ENCODE peak calls at places on chromosome 17, in eight cellular contexts. One of them, this sample, is unnamed.

GRCh38 chr17:31093866-31094599 is 744 bp upstream of the NF1 start:
- DNase-seq in cardiac muscle cell: no peak
- DNase-seq in CD4-positive, alpha-beta T cell: no peak
- DNase-seq in aorta: no peak
- DNase-seq in spleen: no peak
- DNase-seq in mesendoderm: peak; percentile 18
- DNase-seq in RWPE1: no peak
- DNase-seq in left lung: no peak
- DNase-seq in this sample: no peak

GRCh38 chr17:30151471-30151870 is 34.9 kb downstream of the NSRP1 start:
- DNase-seq in cardiac muscle cell: no peak
- DNase-seq in CD4-positive, alpha-beta T cell: no peak
- DNase-seq in aorta: no peak
- DNase-seq in spleen: no peak
- DNase-seq in mesendoderm: no peak
- DNase-seq in RWPE1: no peak
- DNase-seq in left lung: no peak
- DNase-seq in this sample: no peak

GRCh38 chr17:71224824-71225575 is 895.8 kb upstream of the SOX9 start:
- DNase-seq in cardiac muscle cell: peak; percentile 28
- DNase-seq in CD4-positive, alpha-beta T cell: no peak
- DNase-seq in aorta: no peak
- DNase-seq in spleen: no peak
- DNase-seq in mesendoderm: no peak
- DNase-seq in RWPE1: no peak
- DNase-seq in left lung: no peak
- DNase-seq in this sample: peak; percentile 7

GRCh38 chr17:46982577-46982976 is 3.5 kb upstream of the RPRML start:
- DNase-seq in cardiac muscle cell: no peak
- DNase-seq in CD4-positive, alpha-beta T cell: no peak
- DNase-seq in aorta: no peak
- DNase-seq in spleen: no peak
- DNase-seq in mesendoderm: no peak
- DNase-seq in RWPE1: no peak
- DNase-seq in left lung: no peak
- DNase-seq in this sample: no peak

GRCh38 chr17:60435244-60436170 is 13.2 kb downstream of the CHCT1 start:
- DNase-seq in cardiac muscle cell: peak; percentile 94
- DNase-seq in CD4-positive, alpha-beta T cell: peak; percentile 39
- DNase-seq in aorta: peak; percentile 81
- DNase-seq in spleen: no peak
- DNase-seq in mesendoderm: peak; percentile 78
- DNase-seq in RWPE1: peak; percentile 70
- DNase-seq in left lung: peak; percentile 47
- DNase-seq in this sample: peak; percentile 90

GRCh38 chr17:32118835-32119234 is 23.5 kb upstream of the RHOT1 start:
- DNase-seq in cardiac muscle cell: no peak
- DNase-seq in CD4-positive, alpha-beta T cell: no peak
- DNase-seq in aorta: no peak
- DNase-seq in spleen: no peak
- DNase-seq in mesendoderm: no peak
- DNase-seq in RWPE1: no peak
- DNase-seq in left lung: no peak
- DNase-seq in this sample: no peak

GRCh38 chr17:49106366-49107210 is 26.0 kb upstream of the B4GALNT2 start:
- DNase-seq in cardiac muscle cell: peak; percentile 44
- DNase-seq in CD4-positive, alpha-beta T cell: no peak
- DNase-seq in aorta: no peak
- DNase-seq in spleen: no peak
- DNase-seq in mesendoderm: peak; percentile 90
- DNase-seq in RWPE1: no peak
- DNase-seq in left lung: no peak
- DNase-seq in this sample: no peak

GRCh38 chr17:45020354-45021138 is 30.9 kb downstream of the DCAKD start:
- DNase-seq in cardiac muscle cell: peak; percentile 66
- DNase-seq in CD4-positive, alpha-beta T cell: no peak
- DNase-seq in aorta: no peak
- DNase-seq in spleen: no peak
- DNase-seq in mesendoderm: peak; percentile 57
- DNase-seq in RWPE1: no peak
- DNase-seq in left lung: no peak
- DNase-seq in this sample: no peak

GRCh38 chr17:83079340-83079747 is at the start of gene METRNL:
- DNase-seq in cardiac muscle cell: peak; percentile 79
- DNase-seq in CD4-positive, alpha-beta T cell: no peak
- DNase-seq in aorta: peak; percentile 95
- DNase-seq in spleen: peak; percentile 94
- DNase-seq in mesendoderm: peak; percentile 45
- DNase-seq in RWPE1: peak; percentile 89
- DNase-seq in left lung: peak; percentile 85
- DNase-seq in this sample: peak; percentile 85

GRCh38 chr17:83052241-83052564 is 27.2 kb upstream of the METRNL start:
- DNase-seq in cardiac muscle cell: no peak
- DNase-seq in CD4-positive, alpha-beta T cell: no peak
- DNase-seq in aorta: no peak
- DNase-seq in spleen: no peak
- DNase-seq in mesendoderm: no peak
- DNase-seq in RWPE1: no peak
- DNase-seq in left lung: no peak
- DNase-seq in this sample: no peak

GRCh38 chr17:29368926-29369325 is 21.2 kb upstream of the TAOK1 start:
- DNase-seq in cardiac muscle cell: peak; percentile 35
- DNase-seq in CD4-positive, alpha-beta T cell: no peak
- DNase-seq in aorta: no peak
- DNase-seq in spleen: no peak
- DNase-seq in mesendoderm: peak; percentile 84
- DNase-seq in RWPE1: no peak
- DNase-seq in left lung: peak; percentile 54
- DNase-seq in this sample: no peak

GRCh38 chr17:36602030-36602737 is 801 bp downstream of the MRM1 start:
- DNase-seq in cardiac muscle cell: peak; percentile 18
- DNase-seq in CD4-positive, alpha-beta T cell: no peak
- DNase-seq in aorta: no peak
- DNase-seq in spleen: peak; percentile 80
- DNase-seq in mesendoderm: peak; percentile 41
- DNase-seq in RWPE1: no peak
- DNase-seq in left lung: no peak
- DNase-seq in this sample: peak; percentile 33

GRCh38 chr17:27810211-27810901 is 10.0 kb upstream of the NOS2 start:
- DNase-seq in cardiac muscle cell: no peak
- DNase-seq in CD4-positive, alpha-beta T cell: no peak
- DNase-seq in aorta: no peak
- DNase-seq in spleen: no peak
- DNase-seq in mesendoderm: no peak
- DNase-seq in RWPE1: no peak
- DNase-seq in left lung: no peak
- DNase-seq in this sample: no peak

GRCh38 chr17:29390856-29391631 is 881 bp downstream of the TAOK1 start:
- DNase-seq in cardiac muscle cell: peak; percentile 57
- DNase-seq in CD4-positive, alpha-beta T cell: no peak
- DNase-seq in aorta: peak; percentile 77
- DNase-seq in spleen: peak; percentile 84
- DNase-seq in mesendoderm: peak; percentile 51
- DNase-seq in RWPE1: peak; percentile 25
- DNase-seq in left lung: peak; percentile 35
- DNase-seq in this sample: peak; percentile 57

GRCh38 chr17:6843241-6843890 is 11.8 kb upstream of the TEKT1 start:
- DNase-seq in cardiac muscle cell: peak; percentile 69
- DNase-seq in CD4-positive, alpha-beta T cell: no peak
- DNase-seq in aorta: no peak
- DNase-seq in spleen: no peak
- DNase-seq in mesendoderm: peak; percentile 53
- DNase-seq in RWPE1: peak; percentile 23
- DNase-seq in left lung: no peak
- DNase-seq in this sample: no peak

GRCh38 chr17:13106171-13106570 is 88.3 kb upstream of the ELAC2 start:
- DNase-seq in cardiac muscle cell: no peak
- DNase-seq in CD4-positive, alpha-beta T cell: no peak
- DNase-seq in aorta: no peak
- DNase-seq in spleen: no peak
- DNase-seq in mesendoderm: no peak
- DNase-seq in RWPE1: no peak
- DNase-seq in left lung: no peak
- DNase-seq in this sample: peak; percentile 64

GRCh38 chr17:12985431-12986285 is 32.2 kb downstream of the ELAC2 start:
- DNase-seq in cardiac muscle cell: peak; percentile 62
- DNase-seq in CD4-positive, alpha-beta T cell: no peak
- DNase-seq in aorta: peak; percentile 35
- DNase-seq in spleen: no peak
- DNase-seq in mesendoderm: no peak
- DNase-seq in RWPE1: no peak
- DNase-seq in left lung: no peak
- DNase-seq in this sample: no peak

GRCh38 chr17:81500026-81500425 is 12.6 kb downstream of the ACTG1 start:
- DNase-seq in cardiac muscle cell: peak; percentile 60
- DNase-seq in CD4-positive, alpha-beta T cell: no peak
- DNase-seq in aorta: no peak
- DNase-seq in spleen: no peak
- DNase-seq in mesendoderm: peak; percentile 80
- DNase-seq in RWPE1: no peak
- DNase-seq in left lung: no peak
- DNase-seq in this sample: peak; percentile 76

DNA sequence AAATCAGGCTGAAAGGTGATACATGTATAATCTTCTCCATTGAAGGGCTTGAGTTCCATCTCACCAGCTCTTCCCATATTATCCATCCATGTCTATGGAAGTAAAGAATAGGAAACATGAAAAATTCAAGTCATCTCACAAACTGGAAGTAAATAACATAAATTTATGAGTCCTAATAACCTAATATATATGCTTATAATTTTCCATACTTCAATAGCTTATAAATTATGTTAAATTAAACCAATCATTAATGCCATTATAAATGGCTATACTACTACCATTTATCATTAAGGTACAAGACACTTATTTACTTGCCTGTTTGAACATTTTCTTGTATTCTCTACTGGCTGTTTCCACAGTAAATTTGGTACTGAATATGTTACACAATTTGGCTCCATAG is 4.8 kb downstream of the TOP2A start:
- DNase-seq in cardiac muscle cell: no peak
- DNase-seq in CD4-positive, alpha-beta T cell: no peak
- DNase-seq in aorta: no peak
- DNase-seq in spleen: no peak
- DNase-seq in mesendoderm: no peak
- DNase-seq in RWPE1: no peak
- DNase-seq in left lung: no peak
- DNase-seq in this sample: no peak
- H3K27ac ChIP-seq in cardiac muscle cell: no peak overlapping the region
- H3K27ac ChIP-seq in CD4-positive, alpha-beta T cell: no peak overlapping the region
- H3K27ac ChIP-seq in aorta: no peak overlapping the region
- H3K27ac ChIP-seq in spleen: no peak overlapping the region
- H3K27ac ChIP-seq in mesendoderm: no peak overlapping the region
- H3K27ac ChIP-seq in RWPE1: no peak overlapping the region
- H3K27ac ChIP-seq in left lung: no peak overlapping the region
- H3K27ac ChIP-seq in this sample: no peak overlapping the region

GRCh38 chr17:19242323-19242722 is 5.2 kb downstream of the EPN2 start:
- DNase-seq in cardiac muscle cell: no peak
- DNase-seq in CD4-positive, alpha-beta T cell: no peak
- DNase-seq in aorta: no peak
- DNase-seq in spleen: no peak
- DNase-seq in mesendoderm: peak; percentile 66
- DNase-seq in RWPE1: peak; percentile 42
- DNase-seq in left lung: no peak
- DNase-seq in this sample: no peak
- H3K27ac ChIP-seq in cardiac muscle cell: peak overlapping the region; percentile 42
- H3K27ac ChIP-seq in CD4-positive, alpha-beta T cell: no peak overlapping the region
- H3K27ac ChIP-seq in aorta: no peak overlapping the region
- H3K27ac ChIP-seq in spleen: no peak overlapping the region
- H3K27ac ChIP-seq in mesendoderm: no peak overlapping the region
- H3K27ac ChIP-seq in RWPE1: peak overlapping the region; percentile 34
- H3K27ac ChIP-seq in left lung: peak overlapping the region; percentile 21
- H3K27ac ChIP-seq in this sample: no peak overlapping the region

DNA sequence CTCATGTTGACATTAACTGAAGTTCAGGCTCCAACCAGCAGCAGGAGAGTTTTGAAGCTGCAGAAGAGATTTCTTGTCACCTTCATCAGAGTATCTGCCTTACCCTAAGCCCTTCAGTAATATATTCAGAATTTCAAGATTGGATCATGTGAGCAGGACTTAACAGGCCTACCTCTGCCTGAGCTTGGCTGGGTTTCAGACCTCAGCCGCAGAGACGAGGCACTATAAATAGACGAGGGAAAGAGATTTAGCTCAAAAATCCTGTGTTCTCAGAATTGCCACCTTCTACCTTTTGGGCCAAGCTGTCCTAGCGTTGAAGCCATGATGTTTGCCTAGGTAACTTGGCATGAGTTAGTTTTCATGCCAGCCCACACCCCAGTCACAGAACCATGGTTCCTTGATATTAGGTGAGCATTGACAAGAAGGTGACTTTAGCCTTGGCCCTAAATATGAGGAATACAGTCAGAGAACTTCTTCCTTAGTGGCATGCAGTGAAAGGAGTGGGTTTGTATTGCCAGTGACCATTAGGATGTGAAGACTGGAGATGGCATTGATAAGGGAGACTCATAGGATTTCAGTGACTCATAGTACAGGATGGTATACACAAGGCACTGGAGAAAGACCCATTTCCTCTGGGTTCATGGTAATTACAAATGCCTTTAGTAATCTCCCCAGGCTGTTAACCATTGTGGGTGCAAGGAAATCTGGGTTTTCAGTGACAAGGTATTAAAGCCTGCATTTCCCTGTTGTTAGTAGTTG is 224.3 kb downstream of the MSI2 start:
- DNase-seq in cardiac muscle cell: peak; percentile 62
- DNase-seq in CD4-positive, alpha-beta T cell: no peak
- DNase-seq in aorta: no peak
- DNase-seq in spleen: no peak
- DNase-seq in mesendoderm: peak; percentile 60
- DNase-seq in RWPE1: peak; percentile 51
- DNase-seq in left lung: no peak
- DNase-seq in this sample: no peak
- H3K27ac ChIP-seq in cardiac muscle cell: peak overlapping the region; percentile 42
- H3K27ac ChIP-seq in CD4-positive, alpha-beta T cell: no peak overlapping the region
- H3K27ac ChIP-seq in aorta: no peak overlapping the region
- H3K27ac ChIP-seq in spleen: no peak overlapping the region
- H3K27ac ChIP-seq in mesendoderm: no peak overlapping the region
- H3K27ac ChIP-seq in RWPE1: no peak overlapping the region
- H3K27ac ChIP-seq in left lung: no peak overlapping the region
- H3K27ac ChIP-seq in this sample: peak overlapping the region; percentile 42

GRCh38 chr17:42153919-42154491 is 784 bp downstream of the RAB5C start:
- DNase-seq in cardiac muscle cell: peak; percentile 41
- DNase-seq in CD4-positive, alpha-beta T cell: no peak
- DNase-seq in aorta: no peak
- DNase-seq in spleen: no peak
- DNase-seq in mesendoderm: peak; percentile 51
- DNase-seq in RWPE1: no peak
- DNase-seq in left lung: no peak
- DNase-seq in this sample: peak; percentile 23

GRCh38 chr17:42154514-42154883 is 290 bp downstream of the RAB5C start:
- DNase-seq in cardiac muscle cell: no peak
- DNase-seq in CD4-positive, alpha-beta T cell: no peak
- DNase-seq in aorta: no peak
- DNase-seq in spleen: no peak
- DNase-seq in mesendoderm: no peak
- DNase-seq in RWPE1: no peak
- DNase-seq in left lung: no peak
- DNase-seq in this sample: no peak

GRCh38 chr17:42159796-42160551 is 5.2 kb upstream of the RAB5C start:
- DNase-seq in cardiac muscle cell: no peak
- DNase-seq in CD4-positive, alpha-beta T cell: no peak
- DNase-seq in aorta: no peak
- DNase-seq in spleen: no peak
- DNase-seq in mesendoderm: no peak
- DNase-seq in RWPE1: no peak
- DNase-seq in left lung: no peak
- DNase-seq in this sample: no peak

GRCh38 chr17:42155614-42156045 is 841 bp upstream of the RAB5C start:
- DNase-seq in cardiac muscle cell: no peak
- DNase-seq in CD4-positive, alpha-beta T cell: no peak
- DNase-seq in aorta: no peak
- DNase-seq in spleen: no peak
- DNase-seq in mesendoderm: peak; percentile 84
- DNase-seq in RWPE1: no peak
- DNase-seq in left lung: no peak
- DNase-seq in this sample: no peak
- H3K27ac ChIP-seq in cardiac muscle cell: no peak overlapping the region
- H3K27ac ChIP-seq in CD4-positive, alpha-beta T cell: no peak overlapping the region
- H3K27ac ChIP-seq in aorta: no peak overlapping the region
- H3K27ac ChIP-seq in spleen: peak overlapping the region; percentile 91
- H3K27ac ChIP-seq in mesendoderm: peak overlapping the region; percentile 23
- H3K27ac ChIP-seq in RWPE1: peak overlapping the region; percentile 68
- H3K27ac ChIP-seq in left lung: no peak overlapping the region
- H3K27ac ChIP-seq in this sample: no peak overlapping the region